ENCODE peak calls at places on chromosomes 3 and 15, in six cellular contexts. Y is WERI-Rb-1; P is GM06990; C is ELR; I is Karpas-422; U is naive thymus-derived CD8-positive, alpha-beta T cell. L is an unnamed sample.

GRCh38 chr3:71066356-71066755 is 517.2 kb downstream of the FOXP1 start:
- DNase-seq in I (peak), U (peak), Y (no peak), P (no peak), C (peak), L (no peak)

GRCh38 chr3:127629462-127630403 is 748 bp downstream of the PODXL2 start:
- DNase-seq in Y (peak), C (no peak), I (peak), U (peak), P (peak), L (peak)

GRCh38 chr3:16147226-16147625 is 27.3 kb upstream of the GALNT15 start:
- DNase-seq in I (peak), Y (no peak), U (no peak), C (peak), P (peak), L (no peak)

GRCh38 chr15:77540346-77541060 is 92.2 kb downstream of the LINGO1 start:
- DNase-seq in P (no peak), U (no peak), Y (no peak), I (no peak), C (no peak), L (no peak)

GRCh38 chr15:62868507-62868906 is 174.0 kb upstream of the TPM1 start:
- DNase-seq in C (no peak), I (no peak), P (no peak), Y (no peak), U (no peak), L (no peak)

GRCh38 chr15:76330281-76330680 is 6.3 kb upstream of the ISL2 start:
- DNase-seq in U (no peak), Y (peak), I (peak), C (peak), P (no peak), L (peak)

GRCh38 chr3:153210116-153210515 is 48.1 kb downstream of the RAP2B start:
- DNase-seq in C (peak), U (no peak), P (no peak), I (no peak), Y (no peak), L (no peak)

GRCh38 chr3:34346656-34347055 is 548.2 kb downstream of the PDCD6IP start:
- DNase-seq in U (no peak), P (no peak), Y (no peak), I (no peak), C (no peak), L (no peak)

GRCh38 chr15:96333194-96334016 is 2.9 kb downstream of the NR2F2 start:
- DNase-seq in U (no peak), Y (no peak), P (no peak), I (no peak), C (peak), L (no peak)

GRCh38 chr3:129398803-129399144 is 29.7 kb downstream of the EFCAB12 start:
- DNase-seq in C (peak), U (peak), I (peak), Y (peak), P (no peak), L (peak)

GRCh38 chr15:51629612-51630011 is 7.0 kb upstream of the DMXL2 start:
- DNase-seq in Y (no peak), U (no peak), I (no peak), C (no peak), P (no peak), L (no peak)

L was measured in BE2C.